ENCODE peak calls at places on chromosomes 11 and 22, in four cellular contexts. L, B, Y and A are unnamed samples.

GRCh38 chr11:72598901-72599300 is 75.3 kb downstream of the PDE2A start:
- DNase-seq in Y (no peak), B (peak; percentile 65), L (no peak), A (peak; percentile 76)

GRCh38 chr22:29994941-29995340 is 85.3 kb upstream of the HORMAD2 start:
- DNase-seq in Y (no peak), B (peak; percentile 37), L (no peak), A (no peak)

GRCh38 chr11:120816711-120817110 is 207.2 kb upstream of the TBCEL start:
- DNase-seq in B (no peak), Y (no peak), L (no peak), A (no peak)

GRCh38 chr22:24402460-24403192 is 24.8 kb upstream of the ADORA2A start:
- DNase-seq in L (peak; percentile 70), B (peak; percentile 81), Y (peak; percentile 71), A (no peak)

GRCh38 chr11:85826096-85826855 is 15.3 kb upstream of the SYTL2 start:
- DNase-seq in L (no peak), B (peak; percentile 58), Y (no peak), A (peak; percentile 78)

GRCh38 chr22:18056161-18056666 is 21.6 kb upstream of the PEX26 start:
- DNase-seq in Y (peak; percentile 77), B (peak; percentile 44), L (no peak), A (no peak)

GRCh38 chr22:27110985-27111451 is 453.6 kb downstream of the MIAT start:
- DNase-seq in B (peak; percentile 78), Y (no peak), L (no peak), A (peak; percentile 81)

GRCh38 chr11:17734418-17734911 is at the start of gene KCNC1:
- DNase-seq in Y (no peak), L (peak; percentile 38), B (peak; percentile 52), A (peak; percentile 39)

GRCh38 chr11:33930317-33931021 is 38.6 kb upstream of the LMO2 start:
- DNase-seq in B (no peak), Y (no peak), L (no peak), A (no peak)

GRCh38 chr11:5622802-5623201 is 2.0 kb upstream of the TRIM34 start:
- DNase-seq in B (no peak), L (no peak), Y (no peak), A (peak; percentile 57)

GRCh38 chr22:36037102-36037758 is 8.6 kb upstream of the RBFOX2 start:
- DNase-seq in B (no peak), L (no peak), Y (no peak), A (no peak)

GRCh38 chr22:35072939-35073338 is 7.0 kb downstream of the ISX start:
- DNase-seq in Y (no peak), L (no peak), B (no peak), A (no peak)

GRCh38 chr11:35281169-35281591 is 138.2 kb downstream of the SLC1A2 start:
- DNase-seq in B (no peak), Y (no peak), L (no peak), A (no peak)

GRCh38 chr22:29780781-29781676 is 13.9 kb downstream of the UQCR10 start:
- DNase-seq in L (no peak), B (no peak), Y (no peak), A (no peak)

GRCh38 chr11:76279651-76280050 is 73.3 kb upstream of the WNT11 start:
- DNase-seq in L (no peak), Y (no peak), B (no peak), A (no peak)

GRCh38 chr11:64104632-64105031 is 61.3 kb downstream of the MACROD1 start:
- DNase-seq in B (no peak), Y (no peak), L (no peak), A (no peak)

GRCh38 chr22:50530280-50530856 is 556 bp upstream of the TYMP start:
- DNase-seq in Y (peak; percentile 91), B (peak; percentile 89), L (peak; percentile 70), A (peak; percentile 82)

GRCh38 chr11:30478923-30479322 is 107.2 kb downstream of the MPPED2 start:
- DNase-seq in Y (no peak), L (no peak), B (no peak), A (no peak)

GRCh38 chr11:2554338-2555240 is 109.8 kb downstream of the KCNQ1 start:
- DNase-seq in B (no peak), L (no peak), Y (peak; percentile 11), A (peak; percentile 20)

GRCh38 chr22:21698430-21699329 is 32.9 kb downstream of the PPIL2 start:
- DNase-seq in Y (no peak), L (no peak), B (no peak), A (no peak)

GRCh38 chr11:46352063-46352841 is 5.0 kb downstream of the DGKZ start:
- DNase-seq in L (peak; percentile 85), B (peak; percentile 46), Y (no peak), A (peak; percentile 52)
- H3K4me3 ChIP-seq in L (peak overlapping the region; percentile 35), B (no peak overlapping the region), Y (peak overlapping the region; percentile 15), A (no peak overlapping the region)

GRCh38 chr11:41308286-41308685 is 151.2 kb downstream of the LRRC4C start:
- DNase-seq in L (no peak), B (no peak), Y (no peak), A (no peak)
- H3K4me1 ChIP-seq in L (no peaks in the 10 kb centered on the region), B (no peaks in the 10 kb centered on the region), Y (no peaks in the 10 kb centered on the region), A (no peaks in the 10 kb centered on the region)

GRCh38 chr11:6745465-6746015 is 26.2 kb downstream of the OR2AG2 start:
- DNase-seq in L (no peak), B (no peak), Y (no peak), A (no peak)
- H3K4me3 ChIP-seq in L (peak overlapping the region; percentile 8), B (no peak overlapping the region), Y (peak overlapping the region; percentile 51), A (no peak overlapping the region)

GRCh38 chr11:68843052-68843561 is 1.4 kb upstream of the CPT1A start:
- DNase-seq in B (no peak), Y (peak; percentile 51), L (no peak), A (no peak)

GRCh38 chr11:68843703-68844312 is 2.1 kb upstream of the CPT1A start:
- DNase-seq in L (peak; percentile 93), B (peak; percentile 51), Y (peak; percentile 95), A (peak; percentile 91)

GRCh38 chr11:68840661-68841653 is 759 bp downstream of the CPT1A start:
- DNase-seq in L (peak; percentile 62), B (peak; percentile 42), Y (peak; percentile 87), A (no peak)

GRCh38 chr11:68841718-68842426 is at the start of gene CPT1A:
- DNase-seq in Y (peak; percentile 91), L (peak; percentile 72), B (peak; percentile 71), A (peak; percentile 87)

DNA sequence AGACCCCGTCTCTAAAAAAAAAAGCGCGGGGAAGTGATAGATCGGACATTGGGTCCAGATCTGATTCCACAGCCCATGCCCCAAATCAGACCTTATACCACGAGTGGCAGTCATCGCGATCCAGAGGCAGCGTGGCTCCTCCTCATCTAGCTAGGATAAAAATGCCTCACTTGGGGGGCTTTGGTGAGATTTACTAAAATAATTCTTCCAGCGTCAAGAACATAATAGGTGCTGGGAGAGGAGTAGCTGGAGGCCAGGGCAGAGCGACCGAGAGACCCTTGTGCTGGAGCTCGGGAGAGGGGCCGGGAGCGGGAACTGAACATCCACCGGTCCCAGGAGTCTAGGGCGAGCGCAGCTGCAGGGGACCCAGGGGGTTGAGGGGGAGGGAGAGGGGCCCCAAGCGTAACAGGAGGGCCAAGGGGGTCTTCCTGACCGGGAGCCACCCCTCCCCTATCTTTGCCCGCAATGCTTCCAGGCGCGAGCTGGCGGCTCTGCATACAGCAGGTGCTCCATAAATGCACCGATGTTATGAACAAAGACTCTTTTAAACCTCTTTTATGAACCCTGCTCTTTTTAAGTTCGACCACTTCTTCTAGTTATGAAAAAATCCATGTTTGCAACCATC is 823 bp upstream of the CPT1A start:
- DNase-seq in L (no peak), B (no peak), Y (no peak), A (no peak)
- H3K4me1 ChIP-seq in L (peaks cover 23% of the 10 kb centered on the region), B (peaks cover 26% of the 10 kb centered on the region), Y (peaks cover 49% of the 10 kb centered on the region), A (peaks cover 42% of the 10 kb centered on the region)

DNA sequence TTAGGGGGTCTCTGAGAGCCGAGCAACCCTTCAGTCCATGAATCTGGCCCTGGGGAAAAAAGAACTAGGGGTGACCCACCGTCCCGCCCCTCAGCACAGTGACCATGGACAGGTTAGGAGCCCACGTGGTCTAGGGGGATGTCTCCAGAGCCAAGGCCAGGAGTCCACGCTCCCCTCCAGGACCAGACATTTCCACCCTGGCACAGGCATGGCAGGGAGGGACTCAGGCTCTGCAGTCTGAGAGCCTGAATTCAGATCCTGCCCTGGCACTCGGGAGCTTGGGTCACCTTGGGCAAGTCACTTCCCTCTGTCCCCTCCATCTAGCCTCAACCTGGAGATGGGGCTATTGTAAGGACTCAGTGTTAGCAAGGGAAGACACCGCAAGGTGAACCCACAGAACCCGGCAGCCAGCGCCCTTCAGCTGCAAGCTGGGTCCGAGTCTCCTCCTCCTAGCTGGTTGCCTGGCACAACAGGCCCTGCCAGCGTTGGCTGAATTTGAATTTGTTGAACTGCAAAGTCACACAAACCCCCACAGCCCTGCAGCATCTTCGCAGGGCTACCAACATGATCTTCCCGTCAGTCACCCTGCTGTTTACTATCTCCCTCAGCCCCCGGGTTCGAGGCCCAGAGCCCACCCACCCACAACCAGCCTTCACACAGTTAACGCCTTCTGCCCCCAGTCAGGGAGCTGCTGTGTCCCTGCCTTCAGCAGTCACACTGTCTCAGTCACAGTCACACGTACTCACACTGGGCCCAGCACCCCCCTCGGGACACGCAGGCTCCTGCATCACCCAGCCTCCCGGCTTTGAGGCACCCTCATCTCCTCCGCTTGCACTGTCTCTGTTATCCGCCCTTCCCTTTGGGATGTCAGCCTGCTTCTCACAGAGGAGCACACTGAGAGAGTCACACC is 603 bp upstream of the PDGFB start:
- DNase-seq in B (peak; percentile 13), L (no peak), Y (no peak), A (no peak)
- H3K4me3 ChIP-seq in B (peak overlapping the region; percentile 54), L (peak overlapping the region; percentile 71), Y (no peak overlapping the region), A (peak overlapping the region; percentile 93)